ENCODE peak calls at places on chromosome 6, in nine cellular contexts. F is aorta; D is fibroblast of lung; V is GM03348; M is T-cell; R is cardiac muscle cell; B is iPS-NIHi11; W is central memory CD4-positive, alpha-beta T cell; X is stimulated activated effector memory CD8-positive, alpha-beta T cell treated with anti-CD3 and anti-CD28 coated beads, Interleukin-12 subunit alpha, Interleukin-12 subunit beta, amount 100 ng/mL, for 72 hours. P is an unnamed sample.

GRCh38 chr6:118207947-118208346 is 300.9 kb downstream of the SLC35F1 start:
- DNase-seq in F (no peak), D (no peak), V (no peak), M (no peak), R (no peak), B (no peak), W (no peak), X (no peak), P (no peak)

GRCh38 chr6:109318328-109318876 is 63.9 kb downstream of the CD164 start:
- DNase-seq in F (no peak), D (no peak), V (no peak), M (no peak), R (no peak), B (no peak), W (no peak), X (no peak), P (no peak)

GRCh38 chr6:83151114-83151513 is 42.0 kb downstream of the PGM3 start:
- DNase-seq in F (no peak), D (no peak), V (no peak), M (no peak), R (peak; percentile 6), B (no peak), W (no peak), X (no peak), P (no peak)

GRCh38 chr6:128168244-128168643 is 267.4 kb upstream of the THEMIS start:
- DNase-seq in F (no peak), D (peak; percentile 4), V (no peak), M (no peak), R (no peak), B (no peak), W (no peak), X (no peak), P (no peak)

GRCh38 chr6:31799781-31800180 is 4.2 kb upstream of the VARS1 start:
- DNase-seq in F (peak; percentile 89), D (peak; percentile 45), V (no peak), M (no peak), R (no peak), B (no peak), W (no peak), X (no peak), P (no peak)

GRCh38 chr6:169324661-169325459 is 71.2 kb upstream of the THBS2 start:
- DNase-seq in F (no peak), D (no peak), V (no peak), M (no peak), R (no peak), B (no peak), W (no peak), X (peak; percentile 7), P (no peak)

GRCh38 chr6:1485678-1486077 is 96.3 kb downstream of the FOXF2 start:
- DNase-seq in F (no peak), D (peak; percentile 88), V (peak; percentile 80), M (no peak), R (peak; percentile 80), B (no peak), W (no peak), X (no peak), P (no peak)

GRCh38 chr6:11188161-11188915 is 44.1 kb downstream of the NEDD9 start:
- DNase-seq in F (no peak), D (no peak), V (no peak), M (no peak), R (no peak), B (no peak), W (no peak), X (no peak), P (no peak)

GRCh38 chr6:164151161-164151728 is 736.7 kb downstream of the QKI start:
- DNase-seq in F (no peak), D (peak; percentile 51), V (no peak), M (no peak), R (no peak), B (no peak), W (no peak), X (no peak), P (peak; percentile 36)

GRCh38 chr6:37171141-37171969 is 1.4 kb downstream of the PIM1 start:
- DNase-seq in F (peak; percentile 85), D (peak; percentile 76), V (peak; percentile 31), M (peak; percentile 52), R (peak; percentile 43), B (peak; percentile 10), W (peak; percentile 30), X (peak; percentile 70), P (peak; percentile 57)

GRCh38 chr6:51865176-51865575 is 222.2 kb downstream of the PKHD1 start:
- DNase-seq in F (no peak), D (no peak), V (no peak), M (no peak), R (no peak), B (no peak), W (no peak), X (no peak), P (no peak)

GRCh38 chr6:85096976-85097375 is 332.6 kb upstream of the TBX18 start:
- DNase-seq in F (no peak), D (no peak), V (no peak), M (no peak), R (no peak), B (no peak), W (no peak), X (no peak), P (no peak)

P was measured in right cardiac atrium.